ENCODE peak calls at places on chromosomes 13 and 19, in ten cellular contexts. F, Q, W, U, X, T, R, Y, P and G are unnamed samples.

GRCh38 chr13:70171151-70171550 is 62.9 kb upstream of the KLHL1 start:
- DNase-seq in F (peak), Q (no peak), W (no peak), U (no peak), X (no peak), T (no peak), R (no peak), Y (peak), P (no peak), G (peak)

GRCh38 chr19:9565900-9566705 is 18.2 kb downstream of the ZNF121 start:
- DNase-seq in F (no peak), Q (no peak), W (no peak), U (no peak), X (no peak), T (no peak), R (no peak), Y (peak), P (no peak), G (no peak)

GRCh38 chr19:43768273-43769050 is 12.3 kb downstream of the KCNN4 start:
- DNase-seq in F (peak), Q (no peak), W (no peak), U (no peak), X (no peak), T (no peak), R (no peak), Y (no peak), P (no peak), G (no peak)

GRCh38 chr19:39413269-39413902 is 917 bp downstream of the PLEKHG2 start:
- DNase-seq in F (peak), Q (peak), W (peak), U (no peak), X (peak), T (no peak), R (peak), Y (no peak), P (peak), G (peak)

GRCh38 chr13:105316731-105317130 is 1218.7 kb downstream of the EFNB2 start:
- DNase-seq in F (no peak), Q (no peak), W (no peak), U (no peak), X (no peak), T (no peak), R (no peak), Y (no peak), P (no peak), G (no peak)

GRCh38 chr13:52374389-52374788 is 31.6 kb downstream of the THSD1 start:
- DNase-seq in F (no peak), Q (no peak), W (no peak), U (no peak), X (no peak), T (no peak), R (no peak), Y (no peak), P (no peak), G (no peak)

GRCh38 chr13:97205465-97205864 is 16.7 kb upstream of the MBNL2 start:
- DNase-seq in F (no peak), Q (no peak), W (no peak), U (no peak), X (no peak), T (no peak), R (no peak), Y (no peak), P (no peak), G (peak)

GRCh38 chr13:87827479-87827878 is 156.3 kb downstream of the SLITRK5 start:
- DNase-seq in F (no peak), Q (no peak), W (no peak), U (no peak), X (peak), T (no peak), R (no peak), Y (no peak), P (no peak), G (no peak)

GRCh38 chr13:106464076-106464475 is 71.4 kb downstream of the EFNB2 start:
- DNase-seq in F (no peak), Q (no peak), W (no peak), U (no peak), X (no peak), T (no peak), R (no peak), Y (no peak), P (no peak), G (no peak)

GRCh38 chr19:55753401-55753800 is 5.5 kb upstream of the RFPL4A start:
- DNase-seq in F (peak), Q (no peak), W (no peak), U (no peak), X (no peak), T (no peak), R (peak), Y (no peak), P (no peak), G (no peak)

GRCh38 chr19:18049390-18049789 is 37.3 kb downstream of the IL12RB1 start:
- DNase-seq in F (peak), Q (no peak), W (no peak), U (peak), X (peak), T (no peak), R (peak), Y (no peak), P (no peak), G (no peak)

GRCh38 chr19:28285078-28285477 is 927.9 kb downstream of the UQCRFS1 start:
- DNase-seq in F (no peak), Q (no peak), W (no peak), U (no peak), X (no peak), T (no peak), R (no peak), Y (no peak), P (no peak), G (no peak)

GRCh38 chr19:40687525-40688016 is 2.9 kb downstream of the NUMBL start:
- DNase-seq in F (peak), Q (no peak), W (no peak), U (peak), X (peak), T (no peak), R (peak), Y (no peak), P (no peak), G (no peak)

GRCh38 chr13:47798194-47798593 is 202.9 kb downstream of the SUCLA2 start:
- DNase-seq in F (no peak), Q (no peak), W (no peak), U (no peak), X (no peak), T (no peak), R (no peak), Y (no peak), P (no peak), G (no peak)

GRCh38 chr13:77918391-77919261 is at the start of gene EDNRB:
- DNase-seq in F (peak), Q (peak), W (peak), U (no peak), X (peak), T (peak), R (peak), Y (no peak), P (peak), G (peak)

GRCh38 chr13:76025392-76025791 is 389.3 kb downstream of the LMO7 start:
- DNase-seq in F (no peak), Q (no peak), W (no peak), U (no peak), X (no peak), T (no peak), R (no peak), Y (no peak), P (no peak), G (no peak)

GRCh38 chr13:37539176-37539575 is 59.4 kb downstream of the POSTN start:
- DNase-seq in F (no peak), Q (no peak), W (no peak), U (no peak), X (no peak), T (no peak), R (no peak), Y (no peak), P (no peak), G (no peak)

GRCh38 chr19:7879102-7879770 is 5.0 kb upstream of the PRR36 start:
- DNase-seq in F (no peak), Q (no peak), W (no peak), U (no peak), X (no peak), T (no peak), R (no peak), Y (no peak), P (no peak), G (no peak)

GRCh38 chr13:39976481-39976880 is 321.0 kb downstream of the COG6 start:
- DNase-seq in F (no peak), Q (no peak), W (no peak), U (no peak), X (no peak), T (no peak), R (no peak), Y (no peak), P (no peak), G (no peak)

GRCh38 chr13:94710881-94711560 is 1.3 kb downstream of the SOX21 start:
- DNase-seq in F (no peak), Q (peak), W (peak), U (no peak), X (peak), T (no peak), R (no peak), Y (peak), P (no peak), G (peak)

GRCh38 chr19:31253816-31254551 is 95.3 kb downstream of the TSHZ3 start:
- DNase-seq in F (no peak), Q (no peak), W (no peak), U (no peak), X (no peak), T (no peak), R (no peak), Y (no peak), P (no peak), G (no peak)

GRCh38 chr19:36113895-36114762 is 546 bp downstream of the POLR2I start:
- DNase-seq in F (peak), Q (no peak), W (peak), U (no peak), X (peak), T (no peak), R (peak), Y (peak), P (no peak), G (peak)

GRCh38 chr13:109155301-109155761 is 525.9 kb downstream of the MYO16 start:
- DNase-seq in F (no peak), Q (no peak), W (no peak), U (no peak), X (peak), T (no peak), R (no peak), Y (no peak), P (no peak), G (no peak)

GRCh38 chr13:62085337-62085736 is 669.7 kb upstream of the PCDH20 start:
- DNase-seq in F (no peak), Q (no peak), W (no peak), U (no peak), X (no peak), T (no peak), R (no peak), Y (no peak), P (no peak), G (no peak)

GRCh38 chr19:41226053-41226873 is 7.2 kb downstream of the AXL start:
- DNase-seq in F (peak), Q (no peak), W (peak), U (peak), X (peak), T (peak), R (peak), Y (no peak), P (peak), G (no peak)

GRCh38 chr19:14366529-14366928 is 14.7 kb upstream of the ADGRE5 start:
- DNase-seq in F (peak), Q (peak), W (peak), U (peak), X (peak), T (no peak), R (peak), Y (peak), P (peak), G (peak)

GRCh38 chr13:43831088-43831487 is 44.3 kb upstream of the ENOX1 start:
- DNase-seq in F (no peak), Q (no peak), W (no peak), U (no peak), X (no peak), T (no peak), R (no peak), Y (no peak), P (no peak), G (no peak)

GRCh38 chr13:40148103-40148502 is 492.6 kb downstream of the COG6 start:
- DNase-seq in F (no peak), Q (no peak), W (no peak), U (no peak), X (no peak), T (no peak), R (no peak), Y (no peak), P (no peak), G (no peak)

GRCh38 chr19:2455481-2456300 is 1.1 kb downstream of the LMNB2 start:
- DNase-seq in F (peak), Q (no peak), W (no peak), U (no peak), X (peak), T (no peak), R (peak), Y (no peak), P (no peak), G (no peak)

GRCh38 chr19:4103073-4103418 is 20.9 kb downstream of the MAP2K2 start:
- DNase-seq in F (no peak), Q (no peak), W (no peak), U (no peak), X (peak), T (no peak), R (no peak), Y (no peak), P (no peak), G (no peak)

GRCh38 chr19:46992699-46993535 is 26.7 kb upstream of the NPAS1 start:
- DNase-seq in F (no peak), Q (no peak), W (no peak), U (no peak), X (no peak), T (no peak), R (no peak), Y (no peak), P (no peak), G (no peak)

GRCh38 chr13:32883501-32883900 is 132.7 kb upstream of the KL start:
- DNase-seq in F (no peak), Q (no peak), W (no peak), U (no peak), X (peak), T (no peak), R (no peak), Y (no peak), P (no peak), G (no peak)

GRCh38 chr13:72920097-72920496 is 138.2 kb downstream of the PIBF1 start:
- DNase-seq in F (no peak), Q (no peak), W (no peak), U (no peak), X (peak), T (no peak), R (no peak), Y (no peak), P (no peak), G (no peak)

GRCh38 chr19:4523306-4524110 is 5.2 kb upstream of the PLIN4 start:
- DNase-seq in F (peak), Q (no peak), W (peak), U (no peak), X (peak), T (no peak), R (peak), Y (no peak), P (peak), G (no peak)

GRCh38 chr13:35714588-35714987 is 238.1 kb upstream of the MAB21L1 start:
- DNase-seq in F (no peak), Q (no peak), W (no peak), U (no peak), X (no peak), T (no peak), R (no peak), Y (no peak), P (peak), G (peak)

GRCh38 chr13:19601749-19602725 is 31.4 kb upstream of the MPHOSPH8 start:
- DNase-seq in F (peak), Q (peak), W (peak), U (no peak), X (peak), T (peak), R (peak), Y (peak), P (peak), G (peak)

GRCh38 chr13:25908390-25908789 is 143.4 kb downstream of the SHISA2 start:
- DNase-seq in F (no peak), Q (no peak), W (no peak), U (no peak), X (no peak), T (peak), R (no peak), Y (no peak), P (no peak), G (no peak)